ENCODE peak calls at places on chromosomes 13 and 19, in seven cellular contexts. B is mammary epithelial cell; P is AG04450; H is fibroblast of mammary gland; M is CD8-positive, alpha-beta T cell; X is sigmoid colon; Q is fibroblast of the aortic adventitia. R is an unnamed sample.

GRCh38 chr13:35720290-35720689 is 243.8 kb upstream of the MAB21L1 start:
- DNase-seq in B (peak; percentile 42), P (no peak), H (no peak), M (no peak), X (no peak), Q (no peak), R (no peak)

GRCh38 chr19:54434112-54434861 is 14.7 kb upstream of the LENG8 start:
- DNase-seq in B (no peak), P (no peak), H (no peak), M (no peak), X (peak; percentile 54), Q (no peak), R (no peak)

GRCh38 chr19:48681127-48681470 is 8.3 kb upstream of the NTN5 start:
- DNase-seq in B (peak; percentile 31), P (peak; percentile 83), H (peak; percentile 82), M (no peak), X (no peak), Q (peak; percentile 56), R (peak; percentile 36)

GRCh38 chr13:110338441-110339101 is 31.5 kb downstream of the COL4A2 start:
- DNase-seq in B (no peak), P (no peak), H (peak; percentile 47), M (no peak), X (peak; percentile 92), Q (peak; percentile 79), R (no peak)

GRCh38 chr19:54165222-54165621 is 5.7 kb upstream of the LENG1 start:
- DNase-seq in B (no peak), P (no peak), H (no peak), M (no peak), X (no peak), Q (no peak), R (no peak)

GRCh38 chr19:11560404-11560988 is 1.5 kb upstream of the ELOF1 start:
- DNase-seq in B (peak; percentile 39), P (peak; percentile 56), H (peak; percentile 81), M (no peak), X (peak; percentile 66), Q (peak; percentile 79), R (peak; percentile 88)

GRCh38 chr13:21106089-21106488 is 44.7 kb upstream of the LATS2 start:
- DNase-seq in B (no peak), P (peak; percentile 32), H (no peak), M (no peak), X (no peak), Q (no peak), R (no peak)

GRCh38 chr13:93151277-93151676 is 75.3 kb upstream of the GPC6 start:
- DNase-seq in B (peak; percentile 87), P (peak; percentile 60), H (peak; percentile 93), M (no peak), X (no peak), Q (peak; percentile 92), R (no peak)

GRCh38 chr19:35757231-35757748 is 461 bp upstream of the HSPB6 start:
- DNase-seq in B (no peak), P (peak; percentile 85), H (peak; percentile 98), M (no peak), X (peak; percentile 99), Q (peak; percentile 100), R (no peak)

GRCh38 chr13:113996912-113997745 is 23.3 kb upstream of the C13orf46 start:
- DNase-seq in B (no peak), P (no peak), H (no peak), M (no peak), X (no peak), Q (no peak), R (no peak)

GRCh38 chr13:33997574-33997973 is 179.6 kb downstream of the RFC3 start:
- DNase-seq in B (no peak), P (no peak), H (no peak), M (no peak), X (no peak), Q (no peak), R (no peak)

GRCh38 chr13:113744197-113745000 is 14.6 kb upstream of the TMEM255B start:
- DNase-seq in B (no peak), P (no peak), H (no peak), M (no peak), X (no peak), Q (no peak), R (no peak)

GRCh38 chr19:11378319-11379189 is 4.1 kb downstream of the SWSAP1 start:
- DNase-seq in B (peak; percentile 80), P (no peak), H (peak; percentile 90), M (no peak), X (no peak), Q (peak; percentile 79), R (no peak)

GRCh38 chr13:41304551-41304950 is 6.5 kb upstream of the NAA16 start:
- DNase-seq in B (no peak), P (no peak), H (no peak), M (no peak), X (no peak), Q (no peak), R (no peak)

DNA sequence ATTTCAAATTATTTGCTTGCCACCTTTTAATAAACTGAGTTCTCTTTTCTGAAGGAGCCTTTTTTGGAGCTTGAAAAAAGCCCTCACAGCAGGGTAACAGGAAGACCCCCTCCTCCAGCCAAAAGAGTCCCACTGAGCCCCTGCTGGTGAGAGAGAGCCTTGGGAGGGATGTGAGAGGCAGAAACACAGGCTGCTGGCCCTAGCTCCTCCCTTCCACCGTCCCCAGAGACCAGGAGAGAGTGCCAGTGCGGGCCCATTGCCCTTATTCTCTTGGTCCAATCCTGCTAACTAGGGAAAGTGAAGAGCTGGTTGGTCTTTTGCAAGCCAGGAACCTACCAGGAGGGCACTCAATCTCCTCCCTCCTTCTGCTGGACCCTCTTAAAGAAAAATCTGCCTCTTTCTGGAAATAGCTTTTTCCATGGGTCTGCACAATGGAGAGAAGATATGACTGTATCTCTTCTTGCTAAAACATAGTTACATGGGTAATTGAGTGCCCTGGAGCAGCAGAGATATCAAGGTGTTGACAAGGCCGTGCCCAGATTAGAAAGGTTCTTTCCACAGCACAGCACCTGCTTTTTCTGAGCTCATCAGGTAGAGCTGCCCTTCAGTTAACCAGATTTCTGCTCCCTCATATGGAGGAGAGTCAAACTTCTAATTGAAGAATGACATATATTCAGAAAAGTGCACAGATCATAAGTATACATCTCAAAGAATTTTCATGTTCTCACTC is 113.9 kb downstream of the LRCH1 start:
- DNase-seq in B (no peak), P (no peak), H (no peak), M (no peak), X (no peak), Q (no peak), R (no peak)
- H3K4me3 ChIP-seq in B (no peak overlapping the region), P (no peak overlapping the region), H (no peak overlapping the region), M (no peak overlapping the region), X (no peak overlapping the region), Q (no peak overlapping the region), R (no peak overlapping the region)

DNA sequence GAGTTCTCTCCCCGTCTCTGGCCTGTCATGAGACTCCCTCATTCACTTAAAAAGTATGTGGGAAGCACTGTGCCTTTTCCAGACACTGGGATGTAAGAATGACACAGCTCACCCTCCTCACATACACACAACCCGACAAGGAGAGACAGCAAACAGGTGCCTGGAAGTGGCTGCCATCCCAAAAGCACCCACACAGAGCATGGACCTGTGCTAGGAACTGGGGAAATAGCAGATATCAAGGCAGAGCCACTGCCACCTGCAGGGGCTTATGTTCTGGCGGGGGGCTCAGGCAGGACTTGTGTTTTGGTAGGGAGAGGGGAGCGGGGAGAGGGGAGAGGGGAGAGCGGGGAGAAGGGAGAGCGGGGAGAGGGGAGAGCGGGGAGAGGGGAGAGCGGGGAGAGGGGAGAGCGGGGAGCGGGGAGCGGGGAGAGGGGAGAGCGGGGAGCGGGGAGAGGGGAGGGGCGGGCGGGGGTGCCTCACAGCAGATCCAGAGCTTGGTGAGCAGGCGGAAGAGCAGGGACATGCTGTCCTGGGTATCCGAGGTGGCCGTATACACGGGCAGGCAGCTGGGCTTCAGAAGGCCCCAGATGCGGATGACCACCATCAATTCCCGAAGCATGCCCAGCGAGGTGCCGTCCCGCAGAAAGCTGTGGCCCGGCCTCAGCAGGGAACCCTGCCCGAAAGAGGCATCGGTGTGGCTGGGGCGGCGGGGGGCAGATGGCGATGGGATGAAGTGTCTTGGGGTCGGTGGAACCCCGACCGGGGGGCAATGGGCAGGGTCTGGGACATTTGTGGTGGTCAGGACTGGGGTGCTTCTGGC is 12.2 kb downstream of the CFD start:
- DNase-seq in B (no peak), P (no peak), H (no peak), M (no peak), X (no peak), Q (no peak), R (no peak)
- H3K4me3 ChIP-seq in B (no peak overlapping the region), P (no peak overlapping the region), H (no peak overlapping the region), M (peak overlapping the region; percentile 33), X (no peak overlapping the region), Q (no peak overlapping the region), R (peak overlapping the region; percentile 3)

GRCh38 chr19:16889429-16889882 is 657 bp downstream of the F2RL3 start:
- DNase-seq in B (no peak), P (no peak), H (no peak), M (no peak), X (peak; percentile 61), Q (no peak), R (no peak)

GRCh38 chr19:16890461-16891184 is 1.8 kb downstream of the F2RL3 start:
- DNase-seq in B (no peak), P (no peak), H (no peak), M (no peak), X (peak; percentile 48), Q (no peak), R (no peak)

GRCh38 chr19:16889883-16890460 is 1.2 kb downstream of the F2RL3 start:
- DNase-seq in B (no peak), P (no peak), H (no peak), M (no peak), X (peak; percentile 50), Q (no peak), R (no peak)

GRCh38 chr19:16887353-16888265 is 1.2 kb upstream of the F2RL3 start:
- DNase-seq in B (no peak), P (no peak), H (no peak), M (no peak), X (no peak), Q (no peak), R (no peak)

DNA sequence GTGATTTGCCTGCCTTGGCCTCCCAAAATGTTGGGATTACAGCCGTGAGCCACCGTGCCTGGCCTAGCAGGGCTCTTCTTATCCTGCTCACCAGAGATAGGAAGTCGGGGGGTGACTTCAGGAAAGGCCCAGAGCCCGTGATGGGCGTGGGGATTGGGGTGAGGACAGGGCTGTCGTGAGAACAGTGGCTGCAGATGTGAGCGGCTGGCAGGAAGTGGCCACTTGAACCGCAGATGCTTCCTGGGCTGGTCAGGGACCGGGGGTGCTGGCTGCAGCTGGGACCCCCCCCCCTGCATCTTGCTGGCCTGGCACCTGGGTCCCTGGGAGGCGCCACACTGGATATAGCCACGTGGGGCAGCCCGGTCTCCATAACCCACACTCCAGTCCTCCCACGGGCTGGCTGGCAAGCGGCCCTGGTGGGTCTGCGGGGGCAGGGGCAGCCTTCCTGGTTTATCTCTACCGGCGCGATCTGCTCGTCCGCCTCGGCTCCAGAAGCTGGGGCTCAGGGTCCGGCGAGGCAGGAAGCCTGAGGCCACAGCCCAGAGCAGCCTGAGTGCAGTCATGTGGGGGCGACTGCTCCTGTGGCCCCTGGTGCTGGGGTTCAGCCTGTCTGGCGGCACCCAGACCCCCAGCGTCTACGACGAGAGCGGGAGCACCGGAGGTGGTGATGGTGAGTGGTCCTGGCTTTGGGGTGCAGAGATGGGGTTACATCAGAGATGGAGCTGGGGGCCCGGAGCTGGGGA is at the start of gene F2RL3:
- DNase-seq in B (no peak), P (no peak), H (no peak), M (no peak), X (peak; percentile 81), Q (no peak), R (peak; percentile 12)
- H3K4me3 ChIP-seq in B (no peak within 1 kb of the TSS), P (no peak within 1 kb of the TSS), H (no peak within 1 kb of the TSS), M (no peak within 1 kb of the TSS), X (no peak within 1 kb of the TSS), Q (no peak within 1 kb of the TSS), R (no peak within 1 kb of the TSS)

DNA sequence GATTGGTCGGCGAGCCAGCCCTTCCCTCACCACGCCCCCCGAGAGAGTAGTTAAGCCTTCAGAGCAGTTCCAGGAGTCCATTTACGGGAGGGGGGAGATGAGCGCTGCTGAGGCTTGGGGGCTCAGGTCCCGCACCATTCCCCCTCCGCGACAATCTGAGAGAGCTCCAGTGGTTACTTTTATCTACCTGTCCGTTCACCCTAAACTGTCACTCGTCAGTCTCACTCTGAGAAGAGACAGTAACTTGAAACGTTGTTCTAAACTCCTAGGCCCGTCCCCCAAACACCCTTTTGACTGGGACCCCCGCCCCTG is 2.0 kb downstream of the FOSB start:
- DNase-seq in B (no peak), P (no peak), H (no peak), M (no peak), X (no peak), Q (no peak), R (peak; percentile 76)
- H3K4me3 ChIP-seq in B (peak overlapping the region; percentile 62), P (peak overlapping the region; percentile 96), H (peak overlapping the region; percentile 93), M (peak overlapping the region; percentile 98), X (peak overlapping the region; percentile 48), Q (peak overlapping the region; percentile 90), R (peak overlapping the region; percentile 86)